ENCODE peak calls at places on chromosome 19, in ten cellular contexts. One of them, this sample, is unnamed.

GRCh38 chr19:9863759-9864158 is 28.6 kb downstream of the PIN1 start:
- DNase-seq in WTC11: no peak
- DNase-seq in SK-N-SH: no peak
- DNase-seq in A549: no peak
- DNase-seq in endothelial cell of umbilical vein: no peak
- DNase-seq in GM12878: no peak
- DNase-seq in HepG2: no peak
- DNase-seq in H1: no peak
- DNase-seq in K562: no peak
- DNase-seq in HCT116: no peak
- DNase-seq in this sample: no peak

GRCh38 chr19:49084206-49085019 is 838 bp upstream of the SNRNP70 start:
- DNase-seq in WTC11: no peak
- DNase-seq in SK-N-SH: no peak
- DNase-seq in A549: no peak
- DNase-seq in endothelial cell of umbilical vein: no peak
- DNase-seq in GM12878: no peak
- DNase-seq in HepG2: no peak
- DNase-seq in H1: no peak
- DNase-seq in K562: no peak
- DNase-seq in HCT116: no peak
- DNase-seq in this sample: no peak

GRCh38 chr19:12331211-12331941 is 2.1 kb downstream of the ZNF563 start:
- DNase-seq in WTC11: peak
- DNase-seq in SK-N-SH: no peak
- DNase-seq in A549: no peak
- DNase-seq in endothelial cell of umbilical vein: no peak
- DNase-seq in GM12878: peak
- DNase-seq in HepG2: peak
- DNase-seq in H1: no peak
- DNase-seq in K562: no peak
- DNase-seq in HCT116: no peak
- DNase-seq in this sample: no peak

GRCh38 chr19:50632151-50632835 is 7.4 kb downstream of the SYT3 start:
- DNase-seq in WTC11: no peak
- DNase-seq in SK-N-SH: no peak
- DNase-seq in A549: no peak
- DNase-seq in endothelial cell of umbilical vein: no peak
- DNase-seq in GM12878: no peak
- DNase-seq in HepG2: no peak
- DNase-seq in H1: no peak
- DNase-seq in K562: no peak
- DNase-seq in HCT116: no peak
- DNase-seq in this sample: no peak

GRCh38 chr19:52112624-52113023 is 17.1 kb upstream of the ZNF841 start:
- DNase-seq in WTC11: no peak
- DNase-seq in SK-N-SH: no peak
- DNase-seq in A549: no peak
- DNase-seq in endothelial cell of umbilical vein: no peak
- DNase-seq in GM12878: no peak
- DNase-seq in HepG2: no peak
- DNase-seq in H1: no peak
- DNase-seq in K562: no peak
- DNase-seq in HCT116: no peak
- DNase-seq in this sample: no peak

GRCh38 chr19:40217027-40217810 is 965 bp downstream of the TTC9B start:
- DNase-seq in WTC11: peak
- DNase-seq in SK-N-SH: peak
- DNase-seq in A549: peak
- DNase-seq in endothelial cell of umbilical vein: no peak
- DNase-seq in GM12878: no peak
- DNase-seq in HepG2: no peak
- DNase-seq in H1: peak
- DNase-seq in K562: peak
- DNase-seq in HCT116: peak
- DNase-seq in this sample: peak

GRCh38 chr19:33621065-33621785 is 528 bp upstream of the CHST8 start:
- DNase-seq in WTC11: peak
- DNase-seq in SK-N-SH: no peak
- DNase-seq in A549: no peak
- DNase-seq in endothelial cell of umbilical vein: no peak
- DNase-seq in GM12878: no peak
- DNase-seq in HepG2: no peak
- DNase-seq in H1: peak
- DNase-seq in K562: no peak
- DNase-seq in HCT116: no peak
- DNase-seq in this sample: no peak

GRCh38 chr19:29675650-29676186 is 10.5 kb downstream of the PLEKHF1 start:
- DNase-seq in WTC11: no peak
- DNase-seq in SK-N-SH: no peak
- DNase-seq in A549: no peak
- DNase-seq in endothelial cell of umbilical vein: no peak
- DNase-seq in GM12878: no peak
- DNase-seq in HepG2: no peak
- DNase-seq in H1: no peak
- DNase-seq in K562: no peak
- DNase-seq in HCT116: no peak
- DNase-seq in this sample: no peak

GRCh38 chr19:5961969-5962945 is 15.7 kb downstream of the RANBP3 start:
- DNase-seq in WTC11: no peak
- DNase-seq in SK-N-SH: no peak
- DNase-seq in A549: no peak
- DNase-seq in endothelial cell of umbilical vein: peak
- DNase-seq in GM12878: no peak
- DNase-seq in HepG2: peak
- DNase-seq in H1: no peak
- DNase-seq in K562: no peak
- DNase-seq in HCT116: no peak
- DNase-seq in this sample: peak

GRCh38 chr19:31264379-31264778 is 84.9 kb downstream of the TSHZ3 start:
- DNase-seq in WTC11: no peak
- DNase-seq in SK-N-SH: no peak
- DNase-seq in A549: no peak
- DNase-seq in endothelial cell of umbilical vein: no peak
- DNase-seq in GM12878: no peak
- DNase-seq in HepG2: no peak
- DNase-seq in H1: no peak
- DNase-seq in K562: no peak
- DNase-seq in HCT116: no peak
- DNase-seq in this sample: no peak

GRCh38 chr19:55210120-55210493 is 806 bp upstream of the PTPRH start:
- DNase-seq in WTC11: no peak
- DNase-seq in SK-N-SH: no peak
- DNase-seq in A549: peak
- DNase-seq in endothelial cell of umbilical vein: peak
- DNase-seq in GM12878: no peak
- DNase-seq in HepG2: peak
- DNase-seq in H1: no peak
- DNase-seq in K562: no peak
- DNase-seq in HCT116: peak
- DNase-seq in this sample: no peak

GRCh38 chr19:7395360-7395781 is 46.6 kb downstream of the ARHGEF18 start:
- DNase-seq in WTC11: no peak
- DNase-seq in SK-N-SH: peak
- DNase-seq in A549: no peak
- DNase-seq in endothelial cell of umbilical vein: peak
- DNase-seq in GM12878: no peak
- DNase-seq in HepG2: no peak
- DNase-seq in H1: peak
- DNase-seq in K562: no peak
- DNase-seq in HCT116: no peak
- DNase-seq in this sample: no peak
- TF ChIP-seq MAX in WTC11: no peak
- TF ChIP-seq MAX in SK-N-SH: peak
- TF ChIP-seq MAX in A549: no peak
- TF ChIP-seq MAX in endothelial cell of umbilical vein: no peak
- TF ChIP-seq MAX in GM12878: no peak
- TF ChIP-seq MAX in HepG2: no peak
- TF ChIP-seq MAX in H1: no peak
- TF ChIP-seq MAX in K562: no peak
- TF ChIP-seq MAX in HCT116: no peak
- TF ChIP-seq MAX in this sample: no peak

DNA sequence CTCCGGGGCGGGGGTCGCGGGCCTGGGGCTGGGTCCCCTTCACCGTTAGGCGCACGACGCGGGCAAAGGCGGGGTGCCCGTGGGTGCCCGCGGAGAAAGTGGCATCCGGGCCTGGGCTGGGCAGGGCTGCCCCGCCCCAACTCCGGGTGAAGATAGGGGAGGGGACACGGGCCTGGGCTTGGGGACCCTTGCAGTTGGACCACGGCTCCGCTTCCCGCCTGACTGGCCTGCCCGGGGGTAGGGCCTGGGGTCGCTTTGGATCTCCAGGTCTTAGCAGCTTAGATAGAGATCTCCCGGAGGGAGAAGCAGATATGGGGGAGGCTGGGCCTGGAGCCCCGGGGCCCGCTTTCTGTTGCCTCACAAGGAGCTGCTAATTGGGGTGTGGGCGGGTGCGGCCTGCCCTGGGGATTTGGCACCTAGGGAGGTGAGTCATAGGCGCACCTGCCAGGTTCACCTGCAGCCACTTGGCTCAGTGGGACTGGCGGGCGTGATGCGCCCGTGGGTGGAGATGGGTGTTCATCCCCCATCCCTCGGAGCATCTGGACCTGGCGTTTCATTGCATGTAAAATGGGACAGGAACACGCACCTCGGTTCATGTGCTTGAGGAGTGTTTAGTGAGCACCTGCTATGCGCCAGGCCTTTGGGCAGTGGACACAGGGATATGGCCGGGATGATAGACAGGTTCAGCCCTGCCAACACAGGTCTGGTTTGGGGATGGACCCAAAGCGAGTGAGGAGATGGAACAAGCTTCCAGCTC is 628 bp downstream of the MAP1S start:
- DNase-seq in WTC11: no peak
- DNase-seq in SK-N-SH: peak
- DNase-seq in A549: no peak
- DNase-seq in endothelial cell of umbilical vein: no peak
- DNase-seq in GM12878: no peak
- DNase-seq in HepG2: no peak
- DNase-seq in H1: no peak
- DNase-seq in K562: no peak
- DNase-seq in HCT116: no peak
- DNase-seq in this sample: peak
- TF ChIP-seq MAX in WTC11: no peak
- TF ChIP-seq MAX in SK-N-SH: no peak
- TF ChIP-seq MAX in A549: no peak
- TF ChIP-seq MAX in endothelial cell of umbilical vein: no peak
- TF ChIP-seq MAX in GM12878: no peak
- TF ChIP-seq MAX in HepG2: no peak
- TF ChIP-seq MAX in H1: no peak
- TF ChIP-seq MAX in K562: no peak
- TF ChIP-seq MAX in HCT116: no peak
- TF ChIP-seq MAX in this sample: no peak

DNA sequence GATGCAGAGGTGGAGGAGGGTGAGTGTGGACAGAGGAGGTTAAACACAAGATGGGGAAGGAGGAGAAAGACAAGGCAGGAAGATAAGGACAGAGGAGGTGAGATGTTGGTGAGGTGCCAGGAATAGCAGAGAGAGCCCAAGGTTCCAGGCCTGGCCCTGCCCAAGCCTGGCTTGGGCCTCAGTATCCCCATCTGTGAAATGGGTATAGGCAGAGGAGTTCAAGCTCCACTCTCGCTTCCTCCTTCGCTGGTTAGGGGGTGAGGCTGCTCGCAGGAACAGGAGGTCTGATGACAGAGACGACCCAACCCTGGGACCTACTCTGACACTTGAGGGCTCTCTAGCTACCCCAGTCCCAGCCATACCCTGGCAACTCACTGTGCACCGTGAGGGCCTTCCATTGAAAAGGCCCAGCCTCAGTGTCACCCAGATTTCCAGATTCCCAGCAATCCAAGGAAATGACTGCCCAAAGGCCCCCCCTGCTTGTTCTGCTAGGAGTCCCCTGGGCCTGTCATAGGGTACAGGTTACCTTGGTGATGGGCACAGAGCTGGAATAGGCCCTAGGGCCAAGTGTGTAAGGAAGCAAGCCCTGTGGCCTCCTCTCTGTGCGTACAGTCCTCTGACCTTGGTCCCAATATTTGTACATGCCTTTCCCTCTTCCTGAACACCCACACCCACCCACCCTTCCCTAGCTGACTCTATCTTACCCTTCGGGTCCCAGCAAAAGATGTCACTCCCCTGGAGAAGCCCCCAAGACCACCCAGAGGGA is 8.6 kb upstream of the ANGPTL8 start:
- DNase-seq in WTC11: no peak
- DNase-seq in SK-N-SH: no peak
- DNase-seq in A549: no peak
- DNase-seq in endothelial cell of umbilical vein: no peak
- DNase-seq in GM12878: no peak
- DNase-seq in HepG2: peak
- DNase-seq in H1: no peak
- DNase-seq in K562: no peak
- DNase-seq in HCT116: no peak
- DNase-seq in this sample: no peak
- TF ChIP-seq MAX in WTC11: no peak
- TF ChIP-seq MAX in SK-N-SH: no peak
- TF ChIP-seq MAX in A549: no peak
- TF ChIP-seq MAX in endothelial cell of umbilical vein: no peak
- TF ChIP-seq MAX in GM12878: no peak
- TF ChIP-seq MAX in HepG2: no peak
- TF ChIP-seq MAX in H1: no peak
- TF ChIP-seq MAX in K562: no peak
- TF ChIP-seq MAX in HCT116: no peak
- TF ChIP-seq MAX in this sample: no peak

GRCh38 chr19:13633522-13633922 is 127.2 kb upstream of the CACNA1A start:
- DNase-seq in WTC11: no peak
- DNase-seq in SK-N-SH: no peak
- DNase-seq in A549: no peak
- DNase-seq in endothelial cell of umbilical vein: no peak
- DNase-seq in GM12878: no peak
- DNase-seq in HepG2: no peak
- DNase-seq in H1: no peak
- DNase-seq in K562: no peak
- DNase-seq in HCT116: no peak
- DNase-seq in this sample: no peak

GRCh38 chr19:13637664-13638063 is 126.7 kb upstream of the MRI1 start:
- DNase-seq in WTC11: no peak
- DNase-seq in SK-N-SH: no peak
- DNase-seq in A549: no peak
- DNase-seq in endothelial cell of umbilical vein: no peak
- DNase-seq in GM12878: no peak
- DNase-seq in HepG2: no peak
- DNase-seq in H1: no peak
- DNase-seq in K562: no peak
- DNase-seq in HCT116: peak
- DNase-seq in this sample: no peak

GRCh38 chr19:13629687-13630357 is 123.5 kb upstream of the CACNA1A start:
- DNase-seq in WTC11: no peak
- DNase-seq in SK-N-SH: no peak
- DNase-seq in A549: no peak
- DNase-seq in endothelial cell of umbilical vein: no peak
- DNase-seq in GM12878: no peak
- DNase-seq in HepG2: no peak
- DNase-seq in H1: no peak
- DNase-seq in K562: no peak
- DNase-seq in HCT116: no peak
- DNase-seq in this sample: peak

GRCh38 chr19:13634658-13635057 is 128.4 kb upstream of the CACNA1A start:
- DNase-seq in WTC11: no peak
- DNase-seq in SK-N-SH: no peak
- DNase-seq in A549: no peak
- DNase-seq in endothelial cell of umbilical vein: no peak
- DNase-seq in GM12878: no peak
- DNase-seq in HepG2: no peak
- DNase-seq in H1: no peak
- DNase-seq in K562: no peak
- DNase-seq in HCT116: no peak
- DNase-seq in this sample: no peak

GRCh38 chr19:13633109-13633508 is 126.8 kb upstream of the CACNA1A start:
- DNase-seq in WTC11: no peak
- DNase-seq in SK-N-SH: no peak
- DNase-seq in A549: no peak
- DNase-seq in endothelial cell of umbilical vein: peak
- DNase-seq in GM12878: no peak
- DNase-seq in HepG2: peak
- DNase-seq in H1: no peak
- DNase-seq in K562: no peak
- DNase-seq in HCT116: no peak
- DNase-seq in this sample: no peak
- TF ChIP-seq MAX in WTC11: no peak
- TF ChIP-seq MAX in SK-N-SH: no peak
- TF ChIP-seq MAX in A549: no peak
- TF ChIP-seq MAX in endothelial cell of umbilical vein: no peak
- TF ChIP-seq MAX in GM12878: no peak
- TF ChIP-seq MAX in HepG2: no peak
- TF ChIP-seq MAX in H1: no peak
- TF ChIP-seq MAX in K562: no peak
- TF ChIP-seq MAX in HCT116: no peak
- TF ChIP-seq MAX in this sample: no peak

This sample was measured in NB4.